ENCODE peak calls at places on chromosomes 3 and 15, in six cellular contexts. X is IMR-90, B is H9, L is mesenchymal stem cell, A is H1, U is trophoblast cell. N is an unnamed sample.

GRCh38 chr3:131756405-131756804 is 253.6 kb upstream of the MRPL3 start:
- DNase-seq in U (no peak), X (no peak), B (no peak), L (no peak), A (no peak), N (no peak)

GRCh38 chr15:48394172-48394571 is 62.9 kb downstream of the DUT start:
- DNase-seq in L (no peak), U (no peak), X (no peak), A (no peak), B (no peak), N (no peak)

GRCh38 chr3:110628650-110629301 is 442.8 kb upstream of the NECTIN3 start:
- DNase-seq in A (no peak), B (no peak), L (no peak), U (no peak), X (no peak), N (no peak)

GRCh38 chr3:183494341-183494740 is 61.2 kb downstream of the KLHL6 start:
- DNase-seq in X (no peak), U (no peak), B (peak), A (no peak), L (no peak), N (no peak)

GRCh38 chr15:63211549-63211948 is 22.1 kb downstream of the RAB8B start:
- DNase-seq in U (no peak), B (no peak), A (no peak), L (no peak), X (no peak), N (no peak)

GRCh38 chr3:67292356-67293225 is 294.5 kb downstream of the KBTBD8 start:
- DNase-seq in A (no peak), B (no peak), L (no peak), X (no peak), U (no peak), N (no peak)

GRCh38 chr3:9121366-9121765 is 128.1 kb downstream of the SRGAP3 start:
- DNase-seq in A (no peak), X (no peak), L (no peak), B (no peak), U (no peak), N (no peak)

GRCh38 chr3:13647314-13648059 is 98.6 kb downstream of the FBLN2 start:
- DNase-seq in X (peak), U (peak), L (peak), B (no peak), A (no peak), N (no peak)

GRCh38 chr3:179449621-179450020 is 1.6 kb downstream of the GNB4 start:
- DNase-seq in B (no peak), L (no peak), U (no peak), X (peak), A (no peak), N (no peak)

GRCh38 chr15:60548101-60548500 is 69.2 kb upstream of the ICE2 start:
- DNase-seq in X (no peak), B (no peak), A (no peak), U (no peak), L (no peak), N (no peak)

GRCh38 chr3:159074756-159075155 is 272.9 kb downstream of the MFSD1 start:
- DNase-seq in L (no peak), B (no peak), A (no peak), X (no peak), U (no peak), N (no peak)

GRCh38 chr15:94081829-94082228 is 149.5 kb upstream of the MCTP2 start:
- DNase-seq in X (no peak), B (no peak), A (no peak), L (no peak), U (no peak), N (no peak)

GRCh38 chr15:68701886-68702285 is 118.8 kb downstream of the ANP32A start:
- DNase-seq in A (no peak), X (no peak), B (no peak), U (no peak), L (no peak), N (no peak)

GRCh38 chr3:18225709-18226108 is 199.4 kb downstream of the SATB1 start:
- DNase-seq in B (no peak), L (no peak), X (no peak), A (no peak), U (no peak), N (no peak)

GRCh38 chr15:84737005-84737404 is 11.4 kb upstream of the ZNF592 start:
- DNase-seq in L (no peak), X (no peak), U (no peak), B (no peak), A (no peak), N (no peak)

GRCh38 chr15:84736375-84736774 is 12.0 kb upstream of the ZNF592 start:
- DNase-seq in X (no peak), B (no peak), U (no peak), L (no peak), A (no peak), N (no peak)

GRCh38 chr15:84740691-84741090 is 7.7 kb upstream of the ZNF592 start:
- DNase-seq in A (no peak), B (no peak), L (no peak), U (no peak), X (no peak), N (no peak)

GRCh38 chr15:84731774-84732173 is 15.8 kb upstream of the SEC11A start:
- DNase-seq in B (no peak), X (peak), U (no peak), A (no peak), L (peak), N (no peak)

GRCh38 chr15:84734794-84735479 is 13.5 kb upstream of the ZNF592 start:
- DNase-seq in A (peak), B (peak), L (peak), U (no peak), X (peak), N (no peak)
- H4K91ac ChIP-seq in A (peak), B (no peak), L (no peak), U (peak), X (no peak), N (no peak)

GRCh38 chr3:192819001-192819569 is 91.7 kb upstream of the FGF12 start:
- DNase-seq in L (peak), B (no peak), X (peak), A (no peak), U (peak), N (no peak)

GRCh38 chr3:192817506-192817905 is 90.2 kb upstream of the FGF12 start:
- DNase-seq in A (no peak), X (no peak), L (no peak), B (no peak), U (no peak), N (no peak)

GRCh38 chr3:192816274-192816853 is 89.0 kb upstream of the FGF12 start:
- DNase-seq in B (no peak), U (no peak), A (no peak), X (peak), L (peak), N (peak)

GRCh38 chr3:192818126-192818525 is 90.8 kb upstream of the FGF12 start:
- DNase-seq in U (no peak), X (peak), L (peak), A (no peak), B (no peak), N (no peak)

GRCh38 chr3:192817053-192817452 is 89.7 kb upstream of the FGF12 start:
- DNase-seq in L (peak), U (no peak), A (no peak), B (no peak), X (peak), N (no peak)
- H3K27ac ChIP-seq in L (no peak), U (no peak), A (no peak), B (no peak), X (no peak), N (no peak)

DNA sequence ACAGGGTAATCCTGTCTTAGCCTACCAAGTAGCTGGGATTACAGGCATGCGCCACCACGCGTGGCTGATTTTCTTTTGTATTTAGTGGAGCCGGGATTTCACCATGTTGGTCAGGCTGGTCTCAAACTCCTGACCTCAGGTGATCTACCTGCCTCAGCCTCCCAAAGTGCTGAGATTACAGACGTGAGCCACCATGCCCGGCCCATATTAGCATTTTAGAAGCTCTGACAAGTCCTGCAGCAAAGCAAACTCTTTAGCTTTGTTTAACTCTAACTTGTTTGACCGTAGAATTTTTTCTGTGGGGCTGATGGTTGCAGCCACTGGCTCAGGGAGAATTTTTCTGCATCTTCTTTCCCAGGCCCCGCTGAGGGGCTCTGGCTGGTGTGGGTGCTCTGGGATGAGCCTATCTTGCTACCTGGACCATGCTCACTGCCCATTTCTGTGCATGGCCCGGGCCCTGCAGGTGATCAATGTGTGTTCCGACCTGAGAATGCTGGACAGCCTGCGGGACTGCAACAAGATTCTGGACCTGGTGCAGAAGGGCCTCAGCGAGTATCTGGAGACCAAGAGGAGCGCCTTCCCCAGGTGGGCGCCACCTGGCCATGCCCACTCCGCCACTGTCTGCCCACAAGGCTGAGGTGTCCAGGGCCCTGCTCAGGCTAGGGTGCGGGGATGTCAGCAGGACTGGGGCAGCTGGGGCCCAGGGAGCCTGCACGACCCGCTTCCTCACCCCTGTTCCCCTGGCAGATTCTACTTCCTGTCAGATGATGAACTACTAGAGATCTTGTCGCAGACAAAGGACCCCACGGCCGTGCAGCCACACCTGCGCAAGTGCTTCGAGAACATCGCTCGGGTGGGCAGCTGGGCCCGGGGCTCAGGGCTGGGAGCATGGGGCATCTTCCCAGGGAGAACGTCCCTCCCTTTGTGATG is 41.3 kb downstream of the DNAH1 start:
- DNase-seq in X (no peak), L (no peak), A (no peak), B (no peak), U (no peak), N (no peak)
- H4K91ac ChIP-seq in X (no peak), L (no peak), A (no peak), B (no peak), U (no peak), N (no peak)

DNA sequence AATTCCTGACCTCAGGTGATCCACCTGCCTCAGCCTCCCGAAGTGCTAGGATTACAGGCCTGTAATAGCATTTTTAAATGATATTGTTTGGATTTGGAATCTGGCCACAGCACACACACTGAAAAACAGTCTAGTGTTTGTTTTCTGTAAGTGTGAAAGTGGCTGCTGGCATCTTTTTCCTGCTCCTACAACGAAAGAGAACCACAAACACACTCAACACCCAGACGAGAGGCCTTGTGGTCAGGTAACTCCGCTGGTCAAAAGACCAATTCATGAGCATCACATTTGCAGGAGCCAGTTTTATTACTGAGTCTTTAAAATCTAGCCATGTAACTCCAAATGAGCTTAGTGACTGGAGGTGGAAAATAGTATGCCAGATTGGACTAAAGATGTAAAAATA is 50.2 kb downstream of the IMPG2 start:
- DNase-seq in B (no peak), L (no peak), U (no peak), X (no peak), A (no peak), N (no peak)
- H3K27ac ChIP-seq in B (no peak), L (no peak), U (no peak), X (no peak), A (no peak), N (no peak)

GRCh38 chr15:74543583-74543982 is 2.6 kb downstream of the ARID3B start:
- DNase-seq in B (no peak), X (no peak), L (no peak), A (no peak), U (no peak), N (no peak)

GRCh38 chr15:74545776-74546656 is 5.0 kb downstream of the ARID3B start:
- DNase-seq in B (peak), L (peak), U (peak), X (peak), A (no peak), N (no peak)

GRCh38 chr15:74552761-74553441 is 11.9 kb downstream of the ARID3B start:
- DNase-seq in U (no peak), B (no peak), X (no peak), L (no peak), A (no peak), N (no peak)

GRCh38 chr15:74545061-74545460 is 4.0 kb downstream of the ARID3B start:
- DNase-seq in A (no peak), B (no peak), L (peak), X (peak), U (no peak), N (no peak)

DNA sequence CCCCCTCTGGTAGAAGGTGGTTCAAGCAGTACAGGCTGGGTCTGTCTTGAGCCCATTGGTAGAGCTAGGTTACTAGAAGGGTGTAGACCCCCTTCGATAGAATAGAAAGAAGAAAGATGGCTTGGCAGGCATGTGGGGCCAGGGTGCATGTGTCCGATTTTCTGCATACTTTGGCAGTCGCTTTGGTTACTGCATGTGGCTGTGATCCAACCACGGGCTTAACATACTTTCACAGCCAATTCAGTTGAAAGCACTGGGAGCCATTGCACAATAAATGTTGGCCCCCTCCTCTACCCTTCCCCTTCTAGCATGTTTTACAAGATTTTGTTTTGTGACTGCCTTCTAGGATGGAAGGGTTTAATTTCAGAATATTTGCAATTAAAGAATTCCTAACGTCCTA is 7.2 kb downstream of the ARID3B start:
- DNase-seq in A (no peak), L (no peak), U (no peak), B (no peak), X (no peak), N (no peak)
- H4K91ac ChIP-seq in A (no peak), L (no peak), U (no peak), B (no peak), X (no peak), N (no peak)

N was measured in neuronal stem cell.